ENCODE peak calls at places on chromosome 6, in five cellular contexts. G, V, Y, I and A are unnamed samples.

GRCh38 chr6:161254754-161255253 is 19.1 kb downstream of the AGPAT4 start:
- DNase-seq in G (no peak), V (no peak), Y (no peak), I (peak), A (peak)

GRCh38 chr6:111147440-111147839 is 60.1 kb downstream of the SLC16A10 start:
- DNase-seq in G (no peak), V (no peak), Y (no peak), I (no peak), A (no peak)

GRCh38 chr6:12381587-12381986 is 91.4 kb downstream of the EDN1 start:
- DNase-seq in G (no peak), V (no peak), Y (no peak), I (no peak), A (no peak)

GRCh38 chr6:99016355-99016754 is 68.6 kb upstream of the FBXL4 start:
- DNase-seq in G (no peak), V (no peak), Y (no peak), I (no peak), A (no peak)

GRCh38 chr6:112311950-112312547 is 35.1 kb upstream of the RFPL4B start:
- DNase-seq in G (no peak), V (no peak), Y (no peak), I (peak), A (peak)

GRCh38 chr6:158377866-158378265 is 65.6 kb downstream of the TULP4 start:
- DNase-seq in G (no peak), V (no peak), Y (no peak), I (no peak), A (no peak)

GRCh38 chr6:40732878-40733277 is 145.7 kb upstream of the LRFN2 start:
- DNase-seq in G (no peak), V (no peak), Y (no peak), I (no peak), A (no peak)

GRCh38 chr6:17967668-17968067 is 19.8 kb downstream of the KIF13A start:
- DNase-seq in G (no peak), V (no peak), Y (no peak), I (no peak), A (no peak)

GRCh38 chr6:45650527-45651135 is 272.9 kb upstream of the SUPT3H start:
- DNase-seq in G (no peak), V (no peak), Y (no peak), I (no peak), A (no peak)

GRCh38 chr6:64145658-64146057 is 510.1 kb downstream of the PHF3 start:
- DNase-seq in G (no peak), V (no peak), Y (no peak), I (no peak), A (no peak)

GRCh38 chr6:89066929-89067646 is 13.5 kb upstream of the PNRC1 start:
- DNase-seq in G (no peak), V (no peak), Y (no peak), I (no peak), A (no peak)

GRCh38 chr6:40999498-41000070 is 39.4 kb downstream of the UNC5CL start:
- DNase-seq in G (no peak), V (peak), Y (peak), I (peak), A (peak)

GRCh38 chr6:32192608-32193039 is at the start of gene GPSM3:
- DNase-seq in G (no peak), V (no peak), Y (no peak), I (peak), A (no peak)

GRCh38 chr6:156647440-156647839 is 129.7 kb upstream of the ARID1B start:
- DNase-seq in G (no peak), V (no peak), Y (no peak), I (no peak), A (no peak)

GRCh38 chr6:95804847-95805541 is 210.8 kb upstream of the FUT9 start:
- DNase-seq in G (no peak), V (no peak), Y (no peak), I (no peak), A (no peak)

GRCh38 chr6:33694401-33694931 is 17.0 kb downstream of the UQCC2 start:
- DNase-seq in G (no peak), V (peak), Y (no peak), I (peak), A (peak)

GRCh38 chr6:170129691-170130171 is 161.1 kb downstream of the DLL1 start:
- DNase-seq in G (peak), V (no peak), Y (no peak), I (no peak), A (no peak)

GRCh38 chr6:130708338-130708737 is 118.9 kb upstream of the SMLR1 start:
- DNase-seq in G (no peak), V (no peak), Y (no peak), I (no peak), A (no peak)

GRCh38 chr6:7910298-7910653 is 312 bp downstream of the TXNDC5 start:
- DNase-seq in G (no peak), V (no peak), Y (no peak), I (peak), A (peak)

GRCh38 chr6:10981409-10981808 is 62.7 kb downstream of the ELOVL2 start:
- DNase-seq in G (no peak), V (no peak), Y (no peak), I (no peak), A (no peak)

GRCh38 chr6:99746261-99746895 is 139.7 kb downstream of the PRDM13 start:
- DNase-seq in G (no peak), V (peak), Y (peak), I (peak), A (peak)

GRCh38 chr6:149128489-149129145 is 188.9 kb upstream of the TAB2 start:
- DNase-seq in G (no peak), V (no peak), Y (no peak), I (peak), A (peak)

GRCh38 chr6:3309391-3310050 is 50.8 kb downstream of the PSMG4 start:
- DNase-seq in G (no peak), V (no peak), Y (no peak), I (no peak), A (no peak)

GRCh38 chr6:36244641-36245280 is 25.1 kb upstream of the PNPLA1 start:
- DNase-seq in G (no peak), V (no peak), Y (no peak), I (peak), A (no peak)

GRCh38 chr6:100099189-100100074 is 105.4 kb upstream of the MCHR2 start:
- DNase-seq in G (no peak), V (no peak), Y (no peak), I (no peak), A (peak)

GRCh38 chr6:169266746-169267629 is 13.3 kb upstream of the THBS2 start:
- DNase-seq in G (no peak), V (no peak), Y (no peak), I (no peak), A (no peak)

GRCh38 chr6:154249499-154250298 is 106.9 kb downstream of the IPCEF1 start:
- DNase-seq in G (no peak), V (no peak), Y (no peak), I (no peak), A (no peak)

GRCh38 chr6:80472276-80472675 is 365.8 kb downstream of the BCKDHB start:
- DNase-seq in G (no peak), V (no peak), Y (no peak), I (no peak), A (no peak)

GRCh38 chr6:12361042-12361765 is 71.0 kb downstream of the EDN1 start:
- DNase-seq in G (no peak), V (no peak), Y (no peak), I (no peak), A (no peak)

DNA sequence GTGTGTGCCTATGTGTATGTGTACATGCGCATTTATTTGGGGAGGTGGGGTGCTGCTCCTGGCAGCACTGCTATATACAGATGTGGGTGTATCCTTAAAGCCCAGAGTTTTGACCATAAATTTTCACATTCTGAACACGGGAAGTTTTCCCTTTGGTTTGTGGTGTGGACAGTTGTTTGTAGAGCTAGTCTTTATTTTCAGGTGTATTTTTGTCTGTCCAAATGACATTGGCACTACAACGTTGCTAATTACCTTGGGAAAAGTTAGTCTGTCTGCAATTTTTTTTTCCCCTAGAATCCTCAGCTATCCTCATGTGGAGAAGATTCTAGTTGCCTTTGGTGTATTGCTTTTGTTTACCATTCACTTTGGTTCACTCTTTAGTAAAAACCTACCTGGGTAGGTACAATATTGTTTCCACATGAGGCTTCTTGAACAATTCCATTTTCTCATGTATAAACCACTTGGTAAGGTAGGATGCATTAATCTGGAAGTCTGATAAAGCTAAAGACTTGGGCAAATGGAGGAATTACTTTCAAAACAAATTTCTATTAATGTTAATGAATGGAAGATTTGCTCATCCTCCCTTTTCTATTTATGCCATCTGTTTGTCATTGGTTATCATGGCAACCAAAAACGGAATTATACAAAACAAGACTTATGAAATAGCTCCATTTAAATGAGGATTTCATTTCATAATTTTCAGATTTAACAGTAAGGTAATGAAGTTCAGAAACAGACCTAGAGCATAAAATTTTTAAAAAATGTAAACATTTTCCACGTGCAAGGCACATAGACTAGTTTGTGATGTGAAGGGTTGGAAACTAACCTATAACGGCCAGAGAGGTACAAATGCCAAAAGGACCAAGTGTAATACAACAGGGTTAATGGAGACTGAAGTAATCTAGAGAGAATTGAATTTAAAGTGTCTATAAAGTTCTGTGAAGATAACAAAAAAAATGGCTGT is 3.9 kb downstream of the CCN2 start:
- DNase-seq in G (no peak), V (no peak), Y (no peak), I (no peak), A (no peak)
- TF ChIP-seq POLR2A in G (no peak), V (no peak), Y (no peak), I (no peak), A (no peak)

DNA sequence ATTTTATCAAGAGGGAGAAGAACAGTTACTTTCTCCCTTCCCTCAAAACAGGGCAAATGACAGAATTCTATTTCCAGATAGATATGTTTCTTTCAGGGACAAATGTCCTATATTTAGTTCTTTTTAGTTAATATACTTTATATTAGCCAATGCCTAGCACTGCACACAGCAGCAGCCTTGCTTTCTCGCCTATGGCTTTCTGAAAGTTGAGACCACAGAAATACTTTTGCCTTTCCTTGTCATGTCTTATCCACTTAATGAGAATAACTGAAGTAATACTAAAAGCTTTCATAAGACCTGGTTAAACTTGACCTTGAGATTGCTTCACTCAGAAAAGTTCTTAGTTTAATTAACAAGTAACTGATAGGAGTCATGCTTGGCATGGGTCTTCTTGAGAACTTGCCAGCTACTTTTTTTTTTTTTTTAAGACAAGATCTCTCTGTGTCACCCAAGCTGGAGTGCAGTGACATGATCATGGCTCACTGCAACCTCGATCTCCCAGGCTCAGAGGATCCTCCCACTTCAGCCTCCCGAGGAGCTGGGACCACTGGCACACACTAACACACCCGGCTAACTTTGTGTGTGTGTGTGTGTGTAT is 159.3 kb downstream of the CDKAL1 start:
- DNase-seq in G (no peak), V (no peak), Y (no peak), I (no peak), A (peak)
- TF ChIP-seq POLR2A in G (no peak), V (no peak), Y (no peak), I (no peak), A (no peak)

DNA sequence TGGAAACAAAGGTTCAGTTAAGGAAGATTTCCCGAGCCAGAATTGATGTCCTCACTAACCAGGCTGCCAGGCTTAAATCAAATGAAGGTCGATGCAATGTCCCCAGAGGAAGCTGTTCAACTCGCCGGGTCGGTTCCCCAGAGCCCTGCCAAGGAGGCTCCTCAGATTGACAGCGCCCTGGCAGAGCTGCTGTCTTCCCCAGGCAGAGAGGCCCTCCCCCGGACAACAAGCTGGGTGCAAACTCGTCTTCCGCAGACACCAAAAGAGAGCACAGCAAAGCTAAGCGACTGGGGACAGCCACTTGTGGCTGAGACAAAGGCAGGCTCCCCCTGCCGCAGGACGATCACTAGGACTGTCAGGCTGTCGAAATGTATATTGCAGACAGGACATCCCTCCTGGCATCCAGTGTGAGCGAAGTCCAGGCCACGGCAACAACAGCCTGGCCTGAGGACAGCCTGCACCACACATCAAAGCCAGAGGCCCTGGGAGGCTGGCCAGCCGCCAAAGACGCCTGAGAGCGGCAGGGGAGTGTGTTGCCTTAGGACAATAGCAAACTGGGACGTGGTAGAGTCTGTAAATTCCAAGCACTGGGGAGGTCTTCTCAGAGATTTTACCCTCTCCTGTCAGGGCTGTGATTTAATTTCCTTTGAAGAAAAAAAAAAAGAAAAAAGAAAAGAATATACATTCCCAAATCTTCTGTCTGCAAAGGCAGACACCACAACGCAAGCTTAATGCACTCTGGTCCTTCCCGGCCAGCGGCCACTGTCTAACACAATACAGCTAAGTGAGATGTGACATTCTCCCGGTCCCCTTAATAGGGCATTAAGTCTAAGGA is 99.1 kb downstream of the HIVEP2 start:
- DNase-seq in G (peak), V (peak), Y (peak), I (no peak), A (no peak)
- TF ChIP-seq POLR2A in G (no peak), V (no peak), Y (no peak), I (no peak), A (no peak)

DNA sequence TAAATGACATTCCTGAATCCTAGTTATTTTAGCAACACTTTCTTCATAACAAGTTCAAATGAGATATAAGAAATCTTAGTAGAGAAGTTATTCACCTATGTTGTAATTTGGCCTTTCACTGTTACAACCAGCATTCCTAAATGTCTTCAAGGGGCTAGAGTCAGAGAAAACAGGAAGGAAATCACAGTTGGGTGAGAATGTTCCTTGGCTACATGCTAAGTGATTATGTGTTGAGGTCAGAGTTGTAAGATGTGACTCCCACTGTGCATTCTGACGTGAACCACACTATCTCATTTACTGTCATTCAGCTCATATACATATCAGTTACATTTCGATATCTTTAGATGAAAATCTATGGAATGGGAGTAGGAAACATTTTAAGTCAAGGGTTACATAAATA is 51.0 kb upstream of the MLIP start:
- DNase-seq in G (no peak), V (no peak), Y (no peak), I (no peak), A (no peak)
- TF ChIP-seq POLR2A in G (no peak), V (no peak), Y (no peak), I (no peak), A (no peak)

GRCh38 chr6:81752084-81752968 is at the start of gene TENT5A:
- DNase-seq in G (peak), V (peak), Y (peak), I (peak), A (peak)
- TF ChIP-seq POLR2A in G (peak), V (peak), Y (peak), I (peak), A (peak)

DNA sequence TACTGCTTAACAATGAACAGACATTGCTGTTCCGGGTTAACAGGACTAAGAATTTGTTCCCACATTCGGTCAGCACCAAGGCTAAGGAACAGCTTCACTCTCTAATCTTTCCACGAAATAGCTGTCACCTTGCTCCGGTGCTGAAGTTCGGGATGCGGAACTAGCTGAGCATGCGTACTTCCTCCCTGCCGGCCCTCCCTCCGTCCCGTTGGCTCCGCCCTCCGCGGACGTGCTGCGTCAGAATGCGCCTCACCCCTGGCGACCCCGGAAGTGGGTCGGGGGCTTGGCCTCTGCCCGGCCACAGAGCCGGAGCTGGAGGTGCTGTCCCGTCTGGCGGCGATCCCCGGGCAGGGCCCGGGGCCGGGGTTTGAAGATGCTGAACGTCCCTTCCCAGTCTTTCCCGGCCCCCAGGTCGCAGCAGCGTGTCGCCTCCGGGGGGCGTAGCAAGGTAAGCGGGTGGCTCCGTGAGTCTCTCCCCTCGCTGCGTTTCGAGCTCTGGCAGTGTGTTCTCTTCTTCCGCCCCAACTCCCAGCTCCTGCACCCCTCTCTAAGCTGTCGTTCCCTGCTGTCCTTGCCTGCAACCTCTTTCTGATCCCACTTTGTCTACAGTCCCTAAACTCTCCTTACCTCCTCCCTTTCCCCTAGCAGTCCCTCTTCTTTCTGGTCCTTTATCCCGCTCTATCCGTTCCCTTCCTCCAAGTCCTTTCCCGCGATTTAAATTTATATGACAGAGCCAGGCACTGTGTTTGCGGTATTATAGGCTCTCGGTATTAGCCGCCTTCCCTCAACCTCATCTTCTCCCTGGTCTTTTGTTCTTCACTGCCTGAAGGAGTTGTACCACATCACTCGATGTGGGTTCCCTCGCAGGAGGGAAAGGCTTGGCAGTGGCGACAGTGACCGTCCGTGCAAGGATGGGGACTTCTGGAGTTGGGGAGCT is at the start of gene CYB5R4:
- DNase-seq in G (peak), V (peak), Y (peak), I (peak), A (peak)
- TF ChIP-seq POLR2A in G (peak), V (peak), Y (peak), I (peak), A (peak)

GRCh38 chr6:16729183-16729696 is 32.0 kb downstream of the ATXN1 start:
- DNase-seq in G (no peak), V (no peak), Y (no peak), I (no peak), A (no peak)
- TF ChIP-seq POLR2A in G (no peak), V (no peak), Y (no peak), I (no peak), A (no peak)

GRCh38 chr6:38177885-38178583 is 358.5 kb downstream of the ZFAND3 start:
- DNase-seq in G (no peak), V (no peak), Y (no peak), I (no peak), A (no peak)
- TF ChIP-seq POLR2A in G (no peak), V (no peak), Y (no peak), I (no peak), A (no peak)